ENCODE peak calls at places on chromosomes 4 and X, in five cellular contexts. One of them, this sample, is unnamed.

GRCh38 chr4:69773443-69773842 is 13.0 kb upstream of the SULT1B1 start:
- DNase-seq in mammary epithelial cell: no peak
- DNase-seq in RWPE2: no peak
- DNase-seq in endothelial cell of umbilical vein: peak
- DNase-seq in body of pancreas: peak
- DNase-seq in this sample: no peak

GRCh38 chr4:149048451-149049143 is 606.4 kb upstream of the NR3C2 start:
- DNase-seq in mammary epithelial cell: no peak
- DNase-seq in RWPE2: no peak
- DNase-seq in endothelial cell of umbilical vein: no peak
- DNase-seq in body of pancreas: no peak
- DNase-seq in this sample: no peak

GRCh38 chr4:140187316-140187695 is 33.3 kb upstream of the MAML3 start:
- DNase-seq in mammary epithelial cell: peak
- DNase-seq in RWPE2: no peak
- DNase-seq in endothelial cell of umbilical vein: no peak
- DNase-seq in body of pancreas: no peak
- DNase-seq in this sample: no peak

GRCh38 chrX:102950908-102951866 is 14.1 kb downstream of the RAB40AL start:
- DNase-seq in mammary epithelial cell: peak
- DNase-seq in RWPE2: no peak
- DNase-seq in endothelial cell of umbilical vein: peak
- DNase-seq in body of pancreas: peak
- DNase-seq in this sample: peak

GRCh38 chr4:183636923-183637322 is 22.1 kb downstream of the RWDD4 start:
- DNase-seq in mammary epithelial cell: no peak
- DNase-seq in RWPE2: no peak
- DNase-seq in endothelial cell of umbilical vein: peak
- DNase-seq in body of pancreas: peak
- DNase-seq in this sample: no peak

GRCh38 chrX:9905288-9905687 is 61.9 kb upstream of the CLDN34 start:
- DNase-seq in mammary epithelial cell: no peak
- DNase-seq in RWPE2: no peak
- DNase-seq in endothelial cell of umbilical vein: peak
- DNase-seq in body of pancreas: no peak
- DNase-seq in this sample: no peak

GRCh38 chrX:140141444-140142029 is 176.2 kb upstream of the CXorf66 start:
- DNase-seq in mammary epithelial cell: peak
- DNase-seq in RWPE2: no peak
- DNase-seq in endothelial cell of umbilical vein: peak
- DNase-seq in body of pancreas: peak
- DNase-seq in this sample: no peak

GRCh38 chr4:150569384-150569987 is 12.5 kb upstream of the MAB21L2 start:
- DNase-seq in mammary epithelial cell: peak
- DNase-seq in RWPE2: no peak
- DNase-seq in endothelial cell of umbilical vein: no peak
- DNase-seq in body of pancreas: no peak
- DNase-seq in this sample: no peak

GRCh38 chr4:176048631-176049030 is 17.0 kb upstream of the WDR17 start:
- DNase-seq in mammary epithelial cell: no peak
- DNase-seq in RWPE2: no peak
- DNase-seq in endothelial cell of umbilical vein: no peak
- DNase-seq in body of pancreas: no peak
- DNase-seq in this sample: no peak

GRCh38 chrX:123083924-123084323 is 100.2 kb upstream of the GRIA3 start:
- DNase-seq in mammary epithelial cell: peak
- DNase-seq in RWPE2: no peak
- DNase-seq in endothelial cell of umbilical vein: no peak
- DNase-seq in body of pancreas: no peak
- DNase-seq in this sample: no peak

GRCh38 chrX:42414057-42414456 is 363.9 kb downstream of the PPP1R2C start:
- DNase-seq in mammary epithelial cell: no peak
- DNase-seq in RWPE2: no peak
- DNase-seq in endothelial cell of umbilical vein: no peak
- DNase-seq in body of pancreas: no peak
- DNase-seq in this sample: no peak

GRCh38 chrX:42109428-42109827 is 186.1 kb upstream of the CASK start:
- DNase-seq in mammary epithelial cell: no peak
- DNase-seq in RWPE2: no peak
- DNase-seq in endothelial cell of umbilical vein: no peak
- DNase-seq in body of pancreas: no peak
- DNase-seq in this sample: no peak

GRCh38 chr4:185587444-185588161 is 52.3 kb upstream of the PDLIM3 start:
- DNase-seq in mammary epithelial cell: no peak
- DNase-seq in RWPE2: no peak
- DNase-seq in endothelial cell of umbilical vein: no peak
- DNase-seq in body of pancreas: no peak
- DNase-seq in this sample: no peak

GRCh38 chr4:156827519-156827918 is 144.1 kb downstream of the PDGFC start:
- DNase-seq in mammary epithelial cell: no peak
- DNase-seq in RWPE2: no peak
- DNase-seq in endothelial cell of umbilical vein: no peak
- DNase-seq in body of pancreas: no peak
- DNase-seq in this sample: no peak

GRCh38 chr4:40587351-40587750 is 42.3 kb downstream of the RBM47 start:
- DNase-seq in mammary epithelial cell: no peak
- DNase-seq in RWPE2: no peak
- DNase-seq in endothelial cell of umbilical vein: no peak
- DNase-seq in body of pancreas: no peak
- DNase-seq in this sample: no peak

GRCh38 chrX:65586491-65586890 is 51.9 kb upstream of the LAS1L start:
- DNase-seq in mammary epithelial cell: no peak
- DNase-seq in RWPE2: no peak
- DNase-seq in endothelial cell of umbilical vein: no peak
- DNase-seq in body of pancreas: no peak
- DNase-seq in this sample: no peak

GRCh38 chrX:136147966-136148365 is 633 bp downstream of the FHL1 start:
- DNase-seq in mammary epithelial cell: no peak
- DNase-seq in RWPE2: no peak
- DNase-seq in endothelial cell of umbilical vein: no peak
- DNase-seq in body of pancreas: no peak
- DNase-seq in this sample: no peak

GRCh38 chr4:119785963-119786362 is 157.4 kb upstream of the PDE5A start:
- DNase-seq in mammary epithelial cell: peak
- DNase-seq in RWPE2: no peak
- DNase-seq in endothelial cell of umbilical vein: peak
- DNase-seq in body of pancreas: peak
- DNase-seq in this sample: no peak
- TF ChIP-seq CTCF in mammary epithelial cell: peak
- TF ChIP-seq CTCF in RWPE2: peak
- TF ChIP-seq CTCF in endothelial cell of umbilical vein: no peak
- TF ChIP-seq CTCF in body of pancreas: peak
- TF ChIP-seq CTCF in this sample: no peak

GRCh38 chr4:77052352-77052751 is 23.4 kb downstream of the CCNI start:
- DNase-seq in mammary epithelial cell: peak
- DNase-seq in RWPE2: no peak
- DNase-seq in endothelial cell of umbilical vein: peak
- DNase-seq in body of pancreas: peak
- DNase-seq in this sample: no peak
- TF ChIP-seq CTCF in mammary epithelial cell: peak
- TF ChIP-seq CTCF in RWPE2: peak
- TF ChIP-seq CTCF in endothelial cell of umbilical vein: peak
- TF ChIP-seq CTCF in body of pancreas: peak
- TF ChIP-seq CTCF in this sample: no peak

DNA sequence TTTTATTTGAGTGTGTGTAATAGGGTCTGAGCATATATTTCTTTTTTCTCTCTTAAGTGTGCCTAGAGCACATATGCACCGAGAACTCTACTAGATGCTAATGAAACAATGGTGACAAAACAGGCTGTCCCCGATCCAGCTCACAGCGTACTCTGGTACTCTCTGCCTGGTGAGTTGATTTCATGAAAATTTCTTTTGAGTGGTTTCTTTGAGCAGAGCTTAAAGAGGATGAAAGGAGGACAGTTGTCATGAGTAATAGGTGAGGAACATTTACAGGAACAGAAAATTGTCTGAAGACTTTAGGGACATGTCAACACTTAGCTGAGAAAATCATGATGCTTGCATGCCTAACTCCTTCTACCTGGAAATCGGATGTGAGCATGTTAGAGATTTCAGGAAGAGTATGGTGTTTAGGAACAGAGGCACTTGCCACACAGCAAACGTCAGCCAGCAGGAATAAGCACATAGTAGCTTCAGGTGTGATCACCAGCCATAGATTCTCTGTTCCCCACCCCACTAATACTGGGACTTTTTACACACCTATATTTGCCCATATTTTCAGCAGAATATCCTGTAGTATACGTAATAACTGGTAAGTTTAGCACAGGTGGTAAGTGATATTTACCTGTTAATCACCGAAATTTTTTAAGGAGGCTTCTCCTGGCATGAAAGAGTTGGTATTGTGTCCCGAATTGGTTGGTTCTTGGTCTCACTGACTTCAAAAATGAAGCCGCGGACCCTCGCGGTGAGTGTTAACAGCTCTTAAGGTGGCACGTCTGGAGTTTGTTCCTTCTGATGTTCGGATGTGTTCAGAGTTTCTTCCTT is 111.1 kb downstream of the ZNF330 start:
- DNase-seq in mammary epithelial cell: no peak
- DNase-seq in RWPE2: no peak
- DNase-seq in endothelial cell of umbilical vein: no peak
- DNase-seq in body of pancreas: peak
- DNase-seq in this sample: no peak
- TF ChIP-seq CTCF in mammary epithelial cell: no peak
- TF ChIP-seq CTCF in RWPE2: no peak
- TF ChIP-seq CTCF in endothelial cell of umbilical vein: no peak
- TF ChIP-seq CTCF in body of pancreas: no peak
- TF ChIP-seq CTCF in this sample: no peak

GRCh38 chrX:125436855-125437254 is 117.2 kb downstream of the TEX13C start:
- DNase-seq in mammary epithelial cell: peak
- DNase-seq in RWPE2: no peak
- DNase-seq in endothelial cell of umbilical vein: no peak
- DNase-seq in body of pancreas: no peak
- DNase-seq in this sample: no peak
- TF ChIP-seq CTCF in mammary epithelial cell: no peak
- TF ChIP-seq CTCF in RWPE2: peak
- TF ChIP-seq CTCF in endothelial cell of umbilical vein: no peak
- TF ChIP-seq CTCF in body of pancreas: no peak
- TF ChIP-seq CTCF in this sample: no peak

GRCh38 chr4:21512351-21512750 is 436.2 kb downstream of the KCNIP4 start:
- DNase-seq in mammary epithelial cell: peak
- DNase-seq in RWPE2: no peak
- DNase-seq in endothelial cell of umbilical vein: peak
- DNase-seq in body of pancreas: no peak
- DNase-seq in this sample: no peak

DNA sequence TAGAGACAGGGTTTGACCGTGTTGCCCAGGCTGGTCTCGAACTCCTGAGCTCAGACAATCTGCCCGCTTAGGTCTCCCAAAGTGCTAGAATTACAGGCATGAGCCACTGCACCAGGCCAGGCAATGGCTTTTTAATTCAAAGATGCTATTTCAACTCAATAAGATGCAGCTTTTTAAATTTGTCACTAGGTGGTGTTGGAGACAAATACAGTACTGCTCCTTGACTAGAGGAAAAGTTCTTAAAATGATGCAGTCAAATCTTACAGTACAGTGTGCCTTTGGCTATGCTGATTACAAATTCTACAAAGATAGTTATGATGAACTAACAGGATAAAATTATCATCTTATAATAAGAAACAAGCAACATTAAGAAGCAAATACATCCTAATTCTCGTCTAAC is 441.1 kb downstream of the KCNIP4 start:
- DNase-seq in mammary epithelial cell: peak
- DNase-seq in RWPE2: no peak
- DNase-seq in endothelial cell of umbilical vein: peak
- DNase-seq in body of pancreas: no peak
- DNase-seq in this sample: no peak
- TF ChIP-seq CTCF in mammary epithelial cell: peak
- TF ChIP-seq CTCF in RWPE2: peak
- TF ChIP-seq CTCF in endothelial cell of umbilical vein: peak
- TF ChIP-seq CTCF in body of pancreas: no peak
- TF ChIP-seq CTCF in this sample: no peak

GRCh38 chr4:90357117-90357710 is 230.0 kb downstream of the CCSER1 start:
- DNase-seq in mammary epithelial cell: peak
- DNase-seq in RWPE2: no peak
- DNase-seq in endothelial cell of umbilical vein: peak
- DNase-seq in body of pancreas: no peak
- DNase-seq in this sample: no peak
- TF ChIP-seq CTCF in mammary epithelial cell: peak
- TF ChIP-seq CTCF in RWPE2: peak
- TF ChIP-seq CTCF in endothelial cell of umbilical vein: peak
- TF ChIP-seq CTCF in body of pancreas: peak
- TF ChIP-seq CTCF in this sample: no peak

GRCh38 chr4:154024097-154024496 is 235.2 kb upstream of the SFRP2 start:
- DNase-seq in mammary epithelial cell: no peak
- DNase-seq in RWPE2: no peak
- DNase-seq in endothelial cell of umbilical vein: no peak
- DNase-seq in body of pancreas: no peak
- DNase-seq in this sample: no peak
- TF ChIP-seq CTCF in mammary epithelial cell: no peak
- TF ChIP-seq CTCF in RWPE2: peak
- TF ChIP-seq CTCF in endothelial cell of umbilical vein: no peak
- TF ChIP-seq CTCF in body of pancreas: no peak
- TF ChIP-seq CTCF in this sample: no peak

GRCh38 chrX:20143539-20143938 is 1.9 kb upstream of the EIF1AX start:
- DNase-seq in mammary epithelial cell: no peak
- DNase-seq in RWPE2: no peak
- DNase-seq in endothelial cell of umbilical vein: no peak
- DNase-seq in body of pancreas: no peak
- DNase-seq in this sample: no peak
- TF ChIP-seq CTCF in mammary epithelial cell: no peak
- TF ChIP-seq CTCF in RWPE2: no peak
- TF ChIP-seq CTCF in endothelial cell of umbilical vein: no peak
- TF ChIP-seq CTCF in body of pancreas: no peak
- TF ChIP-seq CTCF in this sample: no peak